ENCODE peak calls at places on chromosomes 6 and 20, in five cellular contexts. Y is HepG2, F is HCT116, L is GM12878, T is K562. N is an unnamed sample.

GRCh38 chr6:29112135-29112534 is 4.3 kb downstream of the OR2J3 start:
- DNase-seq in L (no peak), Y (peak), T (no peak), F (peak), N (no peak)

GRCh38 chr6:152295346-152295745 is 341.8 kb downstream of the SYNE1 start:
- DNase-seq in Y (no peak), T (no peak), F (no peak), L (no peak), N (no peak)

GRCh38 chr6:80341330-80341729 is 234.9 kb downstream of the BCKDHB start:
- DNase-seq in Y (no peak), L (no peak), F (no peak), T (no peak), N (no peak)

GRCh38 chr6:116444092-116444491 is 17.1 kb upstream of the CALHM6 start:
- DNase-seq in L (no peak), Y (peak), T (peak), F (peak), N (no peak)

GRCh38 chr20:25197173-25197869 is 1.8 kb downstream of the ENTPD6 start:
- DNase-seq in T (peak), L (no peak), F (no peak), Y (no peak), N (no peak)

GRCh38 chr6:157159339-157159738 is 164.0 kb downstream of the TMEM242 start:
- DNase-seq in F (no peak), T (no peak), Y (no peak), L (no peak), N (no peak)

GRCh38 chr6:42365021-42365420 is 86.7 kb downstream of the TRERF1 start:
- DNase-seq in F (no peak), Y (no peak), L (no peak), T (no peak), N (no peak)

GRCh38 chr6:22447191-22447590 is 122.2 kb upstream of the HDGFL1 start:
- DNase-seq in T (no peak), Y (no peak), F (no peak), L (no peak), N (no peak)

GRCh38 chr20:62675156-62675871 is 33.0 kb downstream of the SLCO4A1 start:
- DNase-seq in L (no peak), Y (no peak), T (no peak), F (no peak), N (no peak)

GRCh38 chr6:28335040-28335563 is 846 bp downstream of the ZSCAN31 start:
- DNase-seq in F (no peak), Y (no peak), L (no peak), T (peak), N (no peak)

DNA sequence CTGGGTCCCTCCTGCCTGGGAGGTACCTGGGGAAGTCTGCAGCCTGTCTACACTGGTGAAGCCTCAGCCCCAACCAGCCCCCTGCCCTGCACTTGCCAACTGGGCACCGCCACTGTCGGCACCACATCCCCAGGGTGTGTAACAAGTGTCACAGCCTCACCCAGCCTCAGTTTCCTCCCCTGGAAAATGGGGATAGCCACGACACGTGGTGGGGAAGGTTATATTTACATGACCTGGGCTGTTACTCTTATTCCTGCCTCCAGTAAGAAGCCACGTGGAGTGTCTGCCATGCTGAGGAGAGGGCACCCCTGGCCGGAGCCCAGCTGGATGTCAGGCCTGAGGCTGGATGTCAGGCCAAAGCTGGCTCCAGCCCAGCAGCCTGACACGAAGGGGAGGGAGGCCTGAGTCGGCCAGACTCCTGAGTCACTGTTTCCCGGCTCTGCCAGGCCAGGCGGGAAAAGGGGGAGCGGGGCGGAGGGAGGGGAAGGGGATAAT is 44.9 kb downstream of the SNAI1 start:
- DNase-seq in L (no peak), Y (no peak), F (no peak), T (no peak), N (no peak)
- TF ChIP-seq SRF in L (no peak), Y (no peak), F (no peak), T (no peak), N (no peak)

DNA sequence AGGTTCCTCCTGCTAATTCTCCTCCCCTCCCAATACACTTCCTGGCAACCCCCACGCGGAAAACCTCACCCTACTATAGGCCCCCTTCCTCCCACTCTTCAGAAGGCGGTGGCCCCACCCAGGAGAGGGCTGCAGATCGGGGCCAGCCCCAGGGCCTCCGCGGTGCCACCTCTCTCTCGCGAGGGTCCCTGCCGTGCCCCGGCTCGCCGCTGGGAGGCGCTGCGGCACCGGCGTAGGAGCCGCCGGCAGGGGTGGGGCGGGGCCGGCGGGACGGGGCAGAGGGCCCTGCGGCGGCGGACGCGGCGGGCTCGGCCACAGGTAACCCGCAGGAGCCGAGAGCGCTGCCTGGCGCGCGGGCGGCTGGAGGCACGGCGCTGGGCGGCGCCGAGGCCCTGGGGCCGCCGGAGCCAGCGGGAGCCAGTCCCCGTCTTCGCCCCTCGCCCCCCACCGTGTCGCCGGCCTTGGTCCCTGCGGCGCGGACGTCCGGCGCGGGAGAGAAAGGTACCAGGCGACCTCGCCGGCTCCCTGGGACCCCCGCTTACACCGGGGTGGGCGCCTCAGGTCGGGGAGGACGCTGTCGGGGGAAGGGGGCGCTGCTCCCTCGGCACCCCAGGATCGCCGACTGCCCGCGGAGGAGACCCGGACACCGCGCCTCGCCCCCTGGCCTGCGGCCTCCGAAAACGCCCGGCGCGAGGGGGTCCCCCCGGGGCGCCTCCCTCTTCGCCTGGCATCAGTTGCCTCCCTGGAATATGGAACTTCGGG is at the start of gene ANKRD6:
- DNase-seq in T (peak), Y (peak), L (peak), F (peak), N (peak)
- TF ChIP-seq SRF in T (no peak), Y (no peak), L (no peak), F (no peak), N (no peak)

DNA sequence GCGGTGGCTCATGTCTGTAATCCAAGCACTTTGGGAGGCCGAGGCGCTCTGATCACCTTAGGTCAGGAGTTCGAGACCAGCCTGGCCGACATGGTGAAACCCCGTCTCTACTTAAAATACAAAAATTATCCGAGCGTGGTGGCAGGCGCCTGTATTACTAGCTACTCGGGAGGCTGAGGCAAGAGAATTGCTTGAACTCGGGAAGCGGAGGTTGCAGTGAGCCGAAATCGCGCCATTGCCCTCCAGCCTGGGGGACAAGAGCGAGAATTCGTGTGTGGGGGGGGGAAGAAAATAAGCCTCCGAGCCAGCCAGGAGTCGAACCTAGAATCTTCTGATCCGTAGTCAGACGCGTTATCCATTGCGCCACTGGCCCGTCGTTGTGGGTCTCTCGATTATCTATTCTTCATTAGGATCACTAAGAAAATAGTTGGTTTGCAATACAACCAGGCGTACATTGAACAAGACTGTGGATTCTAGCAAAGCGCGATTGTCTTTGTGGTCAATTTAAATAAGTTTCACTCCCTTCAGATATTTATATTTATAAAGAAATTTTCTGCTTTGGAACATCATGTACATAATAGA is 33.9 kb upstream of the PRSS16 start:
- DNase-seq in L (no peak), T (peak), Y (no peak), F (no peak), N (peak)
- TF ChIP-seq SRF in L (no peak), T (peak), Y (no peak), F (no peak), N (no peak)

DNA sequence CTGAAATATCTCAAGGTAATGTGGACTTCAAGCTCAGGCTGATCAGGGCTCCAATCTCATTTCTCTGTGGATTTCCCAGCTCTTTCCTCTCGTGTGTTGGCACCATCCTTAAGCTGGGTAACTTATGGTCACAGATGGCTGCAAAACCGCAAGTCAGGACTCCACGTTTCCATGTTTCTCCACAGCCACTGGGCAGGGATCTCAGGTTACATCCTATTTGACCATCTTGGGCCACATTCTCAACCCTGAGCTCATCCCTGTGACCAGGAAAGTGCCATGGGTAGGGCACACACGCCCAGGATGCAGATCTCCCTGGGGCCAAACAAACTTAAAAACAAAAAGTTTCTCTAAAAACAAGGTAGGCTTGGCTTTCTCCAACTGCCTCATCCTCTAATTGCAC is 15.4 kb downstream of the RPS6KA2 start:
- DNase-seq in L (no peak), T (no peak), Y (no peak), F (no peak), N (no peak)
- TF ChIP-seq SRF in L (no peak), T (no peak), Y (no peak), F (no peak), N (no peak)

GRCh38 chr20:53788253-53789022 is 194.8 kb upstream of the ZNF217 start:
- DNase-seq in F (no peak), Y (no peak), L (no peak), T (no peak), N (no peak)

GRCh38 chr20:53793783-53794383 is 200.2 kb upstream of the ZNF217 start:
- DNase-seq in T (no peak), L (no peak), F (no peak), Y (no peak), N (no peak)

GRCh38 chr20:53792946-53793536 is 199.4 kb upstream of the ZNF217 start:
- DNase-seq in T (no peak), L (no peak), Y (no peak), F (no peak), N (no peak)

GRCh38 chr20:53786445-53787267 is 193.0 kb upstream of the ZNF217 start:
- DNase-seq in Y (peak), T (no peak), F (peak), L (no peak), N (no peak)

GRCh38 chr20:53789913-53790675 is 196.5 kb upstream of the ZNF217 start:
- DNase-seq in F (no peak), Y (no peak), L (no peak), T (no peak), N (no peak)
- TF ChIP-seq SRF in F (no peak), Y (no peak), L (no peak), T (no peak), N (no peak)

GRCh38 chr6:13526718-13527668 is 39.6 kb upstream of the GFOD1 start:
- DNase-seq in T (no peak), L (peak), Y (no peak), F (no peak), N (no peak)
- TF ChIP-seq SRF in T (no peak), L (no peak), Y (no peak), F (no peak), N (no peak)